ENCODE peak calls at places on chromosomes 2 and 18, in five cellular contexts. Z, F, X, C and W are unnamed samples.

GRCh38 chr2:217099561-217099960 is 239.7 kb upstream of the TNP1 start:
- DNase-seq in F (no peak), C (no peak), Z (no peak), X (no peak), W (no peak)

GRCh38 chr18:50232419-50232818 is 33.9 kb downstream of the CFAP53 start:
- DNase-seq in C (no peak), X (no peak), F (no peak), Z (no peak), W (no peak)

GRCh38 chr2:238136820-238137537 is 1.5 kb upstream of the KLHL30 start:
- DNase-seq in Z (peak), F (no peak), C (no peak), X (no peak), W (no peak)

GRCh38 chr18:8794133-8794986 is 89.0 kb downstream of the MTCL1 start:
- DNase-seq in F (peak), X (no peak), C (no peak), Z (peak), W (no peak)

GRCh38 chr18:79628416-79629248 is 51.0 kb upstream of the CTDP1 start:
- DNase-seq in X (no peak), F (no peak), C (no peak), Z (no peak), W (no peak)

GRCh38 chr2:27776097-27776496 is 4.6 kb downstream of the MRPL33 start:
- DNase-seq in Z (no peak), C (no peak), F (peak), X (no peak), W (no peak)

GRCh38 chr2:27431395-27431794 is 3.0 kb downstream of the NRBP1 start:
- DNase-seq in F (no peak), Z (peak), X (no peak), C (no peak), W (no peak)

GRCh38 chr2:197828464-197829135 is 24.2 kb downstream of the PLCL1 start:
- DNase-seq in X (no peak), C (no peak), F (no peak), Z (no peak), W (no peak)

GRCh38 chr2:187500585-187501359 is 52.7 kb upstream of the CALCRL start:
- DNase-seq in C (no peak), Z (peak), F (no peak), X (no peak), W (no peak)

GRCh38 chr2:239955086-239955988 is 69.8 kb downstream of the NDUFA10 start:
- DNase-seq in X (no peak), C (no peak), F (no peak), Z (no peak), W (no peak)

GRCh38 chr2:183283176-183283575 is 158.9 kb downstream of the NUP35 start:
- DNase-seq in X (no peak), C (no peak), Z (no peak), F (no peak), W (no peak)

GRCh38 chr2:2933421-2933820 is 444.2 kb downstream of the EIPR1 start:
- DNase-seq in Z (no peak), F (no peak), X (no peak), C (no peak), W (no peak)

GRCh38 chr18:5630057-5630765 is 86.4 kb upstream of the EPB41L3 start:
- DNase-seq in F (peak), X (no peak), C (peak), Z (no peak), W (peak)

GRCh38 chr2:70062270-70062669 is 25.0 kb upstream of the PCBP1 start:
- DNase-seq in Z (no peak), F (no peak), X (no peak), C (no peak), W (no peak)

GRCh38 chr2:237869357-237870102 is 10.1 kb downstream of the RAMP1 start:
- DNase-seq in Z (no peak), C (no peak), X (no peak), F (no peak), W (no peak)

GRCh38 chr18:51430538-51430937 is 233.1 kb upstream of the MEX3C start:
- DNase-seq in Z (no peak), C (no peak), F (no peak), X (no peak), W (no peak)

GRCh38 chr2:239494578-239494977 is 93.8 kb upstream of the HDAC4 start:
- DNase-seq in X (no peak), C (no peak), F (no peak), Z (no peak), W (no peak)

GRCh38 chr2:84846041-84846663 is 34.7 kb downstream of the TRABD2A start:
- DNase-seq in C (no peak), Z (no peak), X (no peak), F (no peak), W (no peak)

GRCh38 chr18:13756261-13756660 is 29.8 kb downstream of the RNMT start:
- DNase-seq in Z (no peak), X (no peak), F (no peak), C (no peak), W (no peak)

GRCh38 chr2:179104736-179105135 is 54.8 kb upstream of the CCDC141 start:
- DNase-seq in X (no peak), C (no peak), F (no peak), Z (no peak), W (no peak)

GRCh38 chr2:145010635-145011034 is 490.7 kb upstream of the ZEB2 start:
- DNase-seq in C (no peak), F (no peak), Z (no peak), X (no peak), W (no peak)

GRCh38 chr2:1701556-1702185 is 42.6 kb downstream of the PXDN start:
- DNase-seq in C (no peak), X (no peak), F (no peak), Z (no peak), W (peak)

GRCh38 chr2:15543058-15543457 is 18.1 kb downstream of the NBAS start:
- DNase-seq in C (no peak), Z (no peak), F (no peak), X (no peak), W (no peak)

GRCh38 chr18:57959278-57959677 is 84.7 kb upstream of the NEDD4L start:
- DNase-seq in Z (peak), C (no peak), F (peak), X (no peak), W (peak)

GRCh38 chr2:102251042-102251848 is 60.1 kb upstream of the IL1RL1 start:
- DNase-seq in X (peak), Z (peak), C (no peak), F (peak), W (peak)

GRCh38 chr18:30376515-30376914 is 666.0 kb downstream of the DSC3 start:
- DNase-seq in X (no peak), C (peak), F (no peak), Z (peak), W (no peak)